ENCODE peak calls at places on chromosomes 7 and 10, in eight cellular contexts. F, Z, V, R, B, K, S and M are unnamed samples.
A peak's percentile ranks its signal among the peaks of the same experiment; 100 is the strongest.

GRCh38 chr7:1710936-1711335 is 40.9 kb downstream of the ELFN1 start:
- DNase-seq in F (no peak), Z (peak; percentile 41), V (no peak), R (peak; percentile 40), B (no peak), K (no peak), S (no peak), M (no peak)

GRCh38 chr7:70920886-70921285 is 211.1 kb upstream of the GALNT17 start:
- DNase-seq in F (no peak), Z (no peak), V (no peak), R (no peak), B (no peak), K (no peak), S (no peak), M (peak; percentile 59)

GRCh38 chr7:100686201-100686821 is 7.7 kb downstream of the GIGYF1 start:
- DNase-seq in F (no peak), Z (no peak), V (no peak), R (peak; percentile 60), B (no peak), K (no peak), S (no peak), M (no peak)

GRCh38 chr7:113812881-113813280 is 105.9 kb downstream of the PPP1R3A start:
- DNase-seq in F (no peak), Z (no peak), V (peak; percentile 58), R (no peak), B (no peak), K (no peak), S (no peak), M (no peak)

GRCh38 chr7:127996253-127997071 is 34.8 kb downstream of the LRRC4 start:
- DNase-seq in F (no peak), Z (no peak), V (no peak), R (no peak), B (no peak), K (no peak), S (no peak), M (no peak)

GRCh38 chr7:40621592-40621998 is 486.8 kb downstream of the SUGCT start:
- DNase-seq in F (no peak), Z (no peak), V (no peak), R (no peak), B (no peak), K (no peak), S (no peak), M (no peak)

GRCh38 chr7:26865094-26865388 is 651 bp upstream of the SKAP2 start:
- DNase-seq in F (no peak), Z (peak; percentile 86), V (no peak), R (no peak), B (no peak), K (peak; percentile 55), S (no peak), M (no peak)

GRCh38 chr7:19491821-19492452 is 216.9 kb downstream of the POLR1F start:
- DNase-seq in F (peak; percentile 12), Z (no peak), V (peak; percentile 36), R (no peak), B (peak; percentile 15), K (no peak), S (no peak), M (no peak)

GRCh38 chr7:124032369-124033092 is at the start of gene TMEM229A:
- DNase-seq in F (no peak), Z (peak; percentile 61), V (peak; percentile 48), R (no peak), B (peak; percentile 60), K (peak; percentile 53), S (peak; percentile 60), M (peak; percentile 90)

GRCh38 chr10:74912674-74913073 is 86.3 kb downstream of the KAT6B start:
- DNase-seq in F (no peak), Z (no peak), V (no peak), R (no peak), B (no peak), K (no peak), S (no peak), M (no peak)

GRCh38 chr10:74912182-74912581 is 85.8 kb downstream of the KAT6B start:
- DNase-seq in F (no peak), Z (no peak), V (no peak), R (no peak), B (no peak), K (no peak), S (no peak), M (no peak)

GRCh38 chr10:74910604-74911355 is 84.4 kb downstream of the KAT6B start:
- DNase-seq in F (no peak), Z (no peak), V (no peak), R (no peak), B (no peak), K (no peak), S (no peak), M (no peak)

GRCh38 chr10:74916283-74916682 is 89.9 kb downstream of the KAT6B start:
- DNase-seq in F (no peak), Z (no peak), V (no peak), R (no peak), B (no peak), K (no peak), S (no peak), M (no peak)

GRCh38 chr10:74913321-74913980 is 87.1 kb downstream of the KAT6B start:
- DNase-seq in F (no peak), Z (no peak), V (no peak), R (no peak), B (no peak), K (no peak), S (no peak), M (no peak)
- TF ChIP-seq CTCF in F (no peak), Z (no peak), V (no peak), R (no peak), B (no peak), K (no peak), S (no peak), M (peak; percentile 30)

GRCh38 chr7:149013876-149014275 is 14.4 kb downstream of the PDIA4 start:
- DNase-seq in F (no peak), Z (no peak), V (no peak), R (no peak), B (no peak), K (no peak), S (no peak), M (no peak)

GRCh38 chr7:149020483-149020882 is 7.8 kb downstream of the PDIA4 start:
- DNase-seq in F (no peak), Z (no peak), V (no peak), R (no peak), B (no peak), K (no peak), S (no peak), M (no peak)

GRCh38 chr7:149014309-149014708 is 14.0 kb downstream of the PDIA4 start:
- DNase-seq in F (no peak), Z (no peak), V (no peak), R (no peak), B (no peak), K (no peak), S (no peak), M (no peak)

GRCh38 chr7:149021725-149022062 is 6.6 kb downstream of the PDIA4 start:
- DNase-seq in F (no peak), Z (no peak), V (no peak), R (no peak), B (no peak), K (no peak), S (no peak), M (no peak)

DNA sequence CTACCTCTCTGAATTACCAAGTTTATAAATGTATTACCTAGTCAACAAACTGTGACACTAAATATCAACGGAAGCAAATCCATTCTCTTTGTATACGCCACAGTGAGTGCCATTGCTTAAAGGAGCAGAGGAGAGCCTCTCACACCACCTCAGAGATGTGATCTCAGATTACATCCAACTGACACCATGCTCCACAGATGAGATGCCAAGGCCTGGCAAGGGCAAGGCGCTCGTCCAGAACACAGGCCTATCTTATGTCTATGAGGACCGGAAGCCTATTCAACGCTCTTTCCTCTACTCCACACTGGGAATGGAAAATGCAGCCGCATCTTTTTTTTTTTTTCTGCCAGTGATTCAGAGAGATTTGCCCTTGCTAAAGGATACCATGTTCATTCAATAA is 11.4 kb downstream of the PDIA4 start:
- DNase-seq in F (no peak), Z (no peak), V (no peak), R (no peak), B (no peak), K (no peak), S (no peak), M (no peak)
- H3K36me3 ChIP-seq in F (peaks cover 2% of the 10 kb centered on the region), Z (peaks cover 42% of the 10 kb centered on the region), V (peaks cover 23% of the 10 kb centered on the region), R (peaks cover 82% of the 10 kb centered on the region), B (peaks cover 4% of the 10 kb centered on the region), K (no peaks in the 10 kb centered on the region), S (no peaks in the 10 kb centered on the region), M (peaks cover 87% of the 10 kb centered on the region)

GRCh38 chr7:55130554-55131198 is 111.9 kb downstream of the EGFR start:
- DNase-seq in F (no peak), Z (peak; percentile 86), V (peak; percentile 95), R (peak; percentile 85), B (no peak), K (no peak), S (peak; percentile 72), M (no peak)

GRCh38 chr7:55132890-55133551 is 114.2 kb downstream of the EGFR start:
- DNase-seq in F (peak; percentile 99), Z (peak; percentile 83), V (peak; percentile 100), R (peak; percentile 81), B (peak; percentile 29), K (no peak), S (no peak), M (no peak)

GRCh38 chr7:55131421-55131929 is 112.7 kb downstream of the EGFR start:
- DNase-seq in F (no peak), Z (no peak), V (no peak), R (no peak), B (no peak), K (no peak), S (no peak), M (no peak)

GRCh38 chr7:55133630-55134392 is 115.0 kb downstream of the EGFR start:
- DNase-seq in F (peak; percentile 91), Z (peak; percentile 79), V (peak; percentile 99), R (peak; percentile 81), B (no peak), K (no peak), S (no peak), M (no peak)

GRCh38 chr7:55132550-55132889 is 113.7 kb downstream of the EGFR start:
- DNase-seq in F (no peak), Z (no peak), V (no peak), R (no peak), B (no peak), K (no peak), S (no peak), M (no peak)
- H3K4me1 ChIP-seq in F (peaks cover 76% of the 10 kb centered on the region), Z (no peaks in the 10 kb centered on the region), V (peaks cover 61% of the 10 kb centered on the region), R (peaks cover 63% of the 10 kb centered on the region), B (peaks cover 40% of the 10 kb centered on the region), K (no peaks in the 10 kb centered on the region), S (peaks cover 19% of the 10 kb centered on the region), M (no peaks in the 10 kb centered on the region)

GRCh38 chr7:47570649-47571050 is 11.3 kb downstream of the TNS3 start:
- DNase-seq in F (no peak), Z (peak; percentile 88), V (peak; percentile 88), R (peak; percentile 85), B (no peak), K (no peak), S (peak; percentile 75), M (no peak)

GRCh38 chr7:47572101-47572460 is 9.8 kb downstream of the TNS3 start:
- DNase-seq in F (no peak), Z (no peak), V (no peak), R (no peak), B (no peak), K (no peak), S (no peak), M (no peak)

GRCh38 chr7:47573758-47574472 is 8.0 kb downstream of the TNS3 start:
- DNase-seq in F (no peak), Z (no peak), V (peak; percentile 94), R (peak; percentile 80), B (peak; percentile 71), K (no peak), S (peak; percentile 51), M (no peak)

GRCh38 chr7:47572939-47573757 is 8.8 kb downstream of the TNS3 start:
- DNase-seq in F (no peak), Z (no peak), V (no peak), R (no peak), B (no peak), K (no peak), S (no peak), M (peak; percentile 61)

GRCh38 chr7:47571355-47572100 is 10.4 kb downstream of the TNS3 start:
- DNase-seq in F (no peak), Z (peak; percentile 84), V (peak; percentile 97), R (peak; percentile 85), B (no peak), K (peak; percentile 59), S (peak; percentile 81), M (peak; percentile 55)
- TF ChIP-seq CTCF in F (no peak), Z (no peak), V (no peak), R (peak; percentile 15), B (no peak), K (no peak), S (no peak), M (no peak)